ENCODE peak calls at places on chromosome 3, in eight cellular contexts. X is HTR-8/SVneo, N is GM12864, S is EH, O is putamen, R is small intestine, L is NB4, T is activated gamma-delta T cell treated with Interleukin-2 at 50 U/mL for 16 hours. Y is an unnamed sample.
A peak's percentile ranks its signal among the peaks of the same experiment; 100 is the strongest.

GRCh38 chr3:61562042-61562809 is 855 bp downstream of the PTPRG start:
- DNase-seq in L (no peak), T (no peak), R (no peak), N (no peak), S (peak; percentile 37), O (no peak), X (no peak), Y (peak; percentile 3)

GRCh38 chr3:187739125-187739560 is 6.1 kb downstream of the BCL6 start:
- DNase-seq in X (no peak), O (no peak), L (peak; percentile 32), T (peak; percentile 23), R (no peak), S (no peak), N (no peak), Y (no peak)

GRCh38 chr3:152040319-152040718 is 166.9 kb downstream of the SUCNR1 start:
- DNase-seq in L (no peak), S (no peak), T (no peak), N (no peak), X (no peak), R (no peak), O (no peak), Y (no peak)

GRCh38 chr3:194541483-194541882 is 54.7 kb upstream of the ATP13A3 start:
- DNase-seq in X (no peak), R (no peak), L (no peak), O (no peak), N (no peak), S (no peak), T (no peak), Y (no peak)

GRCh38 chr3:11603628-11604027 is 40.1 kb downstream of the VGLL4 start:
- DNase-seq in L (peak; percentile 11), S (peak; percentile 96), R (no peak), T (no peak), N (no peak), X (no peak), O (no peak), Y (no peak)

GRCh38 chr3:141969711-141970110 is 93.3 kb downstream of the ATP1B3 start:
- DNase-seq in T (no peak), R (no peak), L (no peak), N (no peak), X (no peak), O (no peak), S (no peak), Y (no peak)

GRCh38 chr3:29275309-29275708 is 5.6 kb upstream of the RBMS3 start:
- DNase-seq in X (no peak), L (no peak), O (no peak), N (no peak), S (peak; percentile 54), R (no peak), T (no peak), Y (no peak)

GRCh38 chr3:4825572-4826236 is 153.5 kb upstream of the BHLHE40 start:
- DNase-seq in L (peak; percentile 40), S (no peak), R (peak; percentile 91), N (no peak), T (no peak), X (no peak), O (no peak), Y (no peak)

GRCh38 chr3:10883478-10884234 is 67.6 kb downstream of the SLC6A11 start:
- DNase-seq in L (peak; percentile 45), O (no peak), N (no peak), X (peak; percentile 10), T (no peak), R (peak; percentile 1), S (peak; percentile 8), Y (no peak)

GRCh38 chr3:98972155-98972554 is 70.7 kb upstream of the DCBLD2 start:
- DNase-seq in O (no peak), R (no peak), S (peak; percentile 94), X (no peak), T (no peak), L (no peak), N (no peak), Y (no peak)

GRCh38 chr3:171249171-171249692 is 211.0 kb downstream of the TNIK start:
- DNase-seq in S (no peak), O (no peak), T (no peak), L (no peak), N (no peak), R (no peak), X (no peak), Y (no peak)

GRCh38 chr3:128965818-128966217 is 28.1 kb downstream of the CFAP92 start:
- DNase-seq in R (no peak), L (no peak), X (no peak), T (no peak), O (no peak), S (no peak), N (no peak), Y (no peak)

GRCh38 chr3:82875401-82875800 is 1114.0 kb upstream of the GBE1 start:
- DNase-seq in S (no peak), R (no peak), X (no peak), N (no peak), L (no peak), O (no peak), T (no peak), Y (no peak)

GRCh38 chr3:157056035-157056434 is 103.9 kb downstream of the CCNL1 start:
- DNase-seq in S (no peak), L (no peak), R (no peak), X (no peak), N (no peak), O (no peak), T (no peak), Y (no peak)

GRCh38 chr3:156749244-156749643 is 74.9 kb downstream of the TIPARP start:
- DNase-seq in R (peak; percentile 17), S (peak; percentile 18), X (peak; percentile 24), T (no peak), L (no peak), O (no peak), N (no peak), Y (no peak)

GRCh38 chr3:94234177-94234788 is 171.4 kb downstream of the NSUN3 start:
- DNase-seq in N (peak; percentile 10), T (no peak), R (peak; percentile 8), L (peak; percentile 52), O (no peak), X (peak; percentile 29), S (peak; percentile 29), Y (no peak)

GRCh38 chr3:113105980-113106379 is 105.4 kb upstream of the BOC start:
- DNase-seq in R (no peak), T (no peak), N (no peak), L (no peak), S (peak; percentile 38), X (no peak), O (no peak), Y (no peak)

GRCh38 chr3:194003128-194004057 is 132.6 kb upstream of the HES1 start:
- DNase-seq in S (peak; percentile 97), X (peak; percentile 83), L (peak; percentile 97), R (peak; percentile 94), O (peak; percentile 29), N (no peak), T (no peak), Y (peak; percentile 81)

GRCh38 chr3:156547637-156548036 is 7.3 kb downstream of the SSR3 start:
- DNase-seq in N (no peak), S (peak; percentile 57), L (no peak), T (no peak), X (no peak), R (no peak), O (no peak), Y (no peak)

GRCh38 chr3:186254676-186255665 is 107.1 kb downstream of the DGKG start:
- DNase-seq in X (no peak), T (no peak), O (peak; percentile 60), L (peak; percentile 94), R (no peak), S (no peak), N (peak; percentile 73), Y (peak; percentile 71)

GRCh38 chr3:57783186-57784088 is 27.3 kb downstream of the SLMAP start:
- DNase-seq in T (no peak), N (no peak), R (no peak), X (no peak), L (no peak), S (no peak), O (no peak), Y (no peak)

GRCh38 chr3:52228266-52228665 is 2.8 kb upstream of the TLR9 start:
- DNase-seq in T (no peak), X (no peak), L (no peak), N (no peak), S (no peak), R (no peak), O (no peak), Y (no peak)

GRCh38 chr3:183224180-183224579 is 28.9 kb upstream of the B3GNT5 start:
- DNase-seq in L (no peak), T (no peak), X (no peak), N (no peak), R (no peak), S (no peak), O (no peak), Y (no peak)

GRCh38 chr3:156433910-156434309 is 121.0 kb downstream of the SSR3 start:
- DNase-seq in O (no peak), T (no peak), R (no peak), S (peak; percentile 20), N (no peak), L (no peak), X (no peak), Y (no peak)

GRCh38 chr3:115475178-115476041 is 147.9 kb upstream of the GAP43 start:
- DNase-seq in X (no peak), O (no peak), N (no peak), S (no peak), L (no peak), R (no peak), T (no peak), Y (no peak)

GRCh38 chr3:194675680-194676079 is 3.7 kb upstream of the LSG1 start:
- DNase-seq in S (no peak), N (no peak), R (no peak), T (no peak), L (no peak), O (no peak), X (no peak), Y (no peak)

GRCh38 chr3:114179575-114179974 is 723 bp upstream of the DRD3 start:
- DNase-seq in S (peak; percentile 45), X (no peak), R (peak; percentile 3), T (no peak), O (no peak), N (no peak), L (peak; percentile 41), Y (peak; percentile 28)